ENCODE peak calls at places on chromosomes 1 and 21, in seven cellular contexts. L is esophagus squamous epithelium, W is IMR-90, K is A549, A is transverse colon, Z is prostate gland, D is breast epithelium. S is an unnamed sample.

GRCh38 chr1:153386500-153386901 is 4.4 kb downstream of the S100A8 start:
- DNase-seq in D (no peak), A (peak; percentile 30), Z (no peak), L (no peak), K (no peak), W (no peak), S (no peak)

GRCh38 chr1:25617626-25618432 is 1.2 kb downstream of the MAN1C1 start:
- DNase-seq in L (no peak), K (no peak), W (no peak), A (no peak), D (no peak), Z (no peak), S (no peak)

GRCh38 chr1:162616848-162617247 is 15.4 kb upstream of the DDR2 start:
- DNase-seq in D (no peak), A (no peak), Z (no peak), K (peak; percentile 2), W (no peak), L (no peak), S (no peak)

GRCh38 chr1:172779501-172779900 is 120.6 kb downstream of the FASLG start:
- DNase-seq in D (no peak), K (no peak), L (no peak), Z (no peak), W (peak; percentile 42), A (no peak), S (no peak)

GRCh38 chr1:22074803-22075202 is 22.3 kb downstream of the CDC42 start:
- DNase-seq in A (no peak), Z (no peak), L (no peak), D (no peak), W (no peak), K (no peak), S (no peak)

GRCh38 chr1:235004840-235005391 is 123.7 kb downstream of the TOMM20 start:
- DNase-seq in A (no peak), D (no peak), K (no peak), W (no peak), Z (no peak), L (no peak), S (no peak)

GRCh38 chr1:181112071-181112929 is 23.8 kb downstream of the IER5 start:
- DNase-seq in Z (peak; percentile 85), K (peak; percentile 99), W (peak; percentile 100), D (peak; percentile 76), A (peak; percentile 77), L (no peak), S (peak; percentile 96)

GRCh38 chr1:23019851-23020625 is 770 bp downstream of the KDM1A start:
- DNase-seq in L (no peak), W (peak; percentile 40), D (no peak), Z (peak; percentile 15), A (peak; percentile 20), K (peak; percentile 41), S (peak; percentile 23)

GRCh38 chr1:36739703-36740289 is 257.1 kb upstream of the CSF3R start:
- DNase-seq in L (no peak), K (no peak), W (no peak), Z (no peak), A (no peak), D (no peak), S (no peak)

GRCh38 chr21:37358392-37358791 is 8.2 kb upstream of the DYRK1A start:
- DNase-seq in L (no peak), W (no peak), A (no peak), Z (no peak), K (no peak), D (no peak), S (no peak)

GRCh38 chr1:70196333-70196732 is 9.0 kb downstream of the LRRC40 start:
- DNase-seq in A (no peak), L (no peak), Z (no peak), W (no peak), D (no peak), K (peak; percentile 3), S (no peak)

GRCh38 chr1:151547119-151547899 is 7.2 kb downstream of the TUFT1 start:
- DNase-seq in D (peak; percentile 69), K (peak; percentile 95), Z (peak; percentile 84), W (peak; percentile 93), L (no peak), A (peak; percentile 81), S (peak; percentile 67)

GRCh38 chr1:59827055-59827643 is 12.4 kb downstream of the HOOK1 start:
- DNase-seq in W (no peak), L (no peak), K (no peak), A (no peak), D (no peak), Z (no peak), S (no peak)

GRCh38 chr1:50425376-50426107 is 2.3 kb upstream of the DMRTA2 start:
- DNase-seq in Z (no peak), L (no peak), A (no peak), K (peak; percentile 35), W (no peak), D (no peak), S (no peak)

GRCh38 chr1:113415256-113416189 is 25.2 kb downstream of the MAGI3 start:
- DNase-seq in D (no peak), W (no peak), A (no peak), L (no peak), Z (no peak), K (no peak), S (no peak)

GRCh38 chr1:113405573-113405972 is 15.3 kb downstream of the MAGI3 start:
- DNase-seq in K (no peak), W (no peak), A (no peak), L (no peak), D (no peak), Z (no peak), S (no peak)

GRCh38 chr1:95903060-95903459 is 669.0 kb downstream of the RWDD3 start:
- DNase-seq in Z (no peak), W (no peak), D (no peak), K (no peak), L (no peak), A (no peak), S (no peak)

GRCh38 chr1:209367031-209367813 is 216.3 kb upstream of the CAMK1G start:
- DNase-seq in Z (no peak), L (no peak), W (peak; percentile 73), K (no peak), D (no peak), A (no peak), S (no peak)

GRCh38 chr1:209370616-209371015 is 212.9 kb upstream of the CAMK1G start:
- DNase-seq in D (no peak), A (no peak), W (no peak), K (no peak), L (no peak), Z (peak; percentile 60), S (no peak)

GRCh38 chr1:209363112-209363511 is 220.4 kb upstream of the CAMK1G start:
- DNase-seq in A (no peak), D (no peak), L (no peak), Z (peak; percentile 67), K (no peak), W (no peak), S (no peak)

GRCh38 chr1:209368864-209369598 is 214.5 kb upstream of the CAMK1G start:
- DNase-seq in A (no peak), Z (peak; percentile 74), K (peak; percentile 13), L (no peak), D (no peak), W (peak; percentile 96), S (peak; percentile 74)

GRCh38 chr1:209364716-209365115 is 218.8 kb upstream of the CAMK1G start:
- DNase-seq in D (no peak), L (no peak), K (no peak), A (no peak), Z (peak; percentile 72), W (no peak), S (no peak)
- H3K4me1 ChIP-seq in D (peaks cover 4% of the 10 kb centered on the region), L (peaks cover 91% of the 10 kb centered on the region), K (peaks cover 14% of the 10 kb centered on the region), A (no peaks in the 10 kb centered on the region), Z (no peaks in the 10 kb centered on the region), W (peaks cover 10% of the 10 kb centered on the region), S (peaks cover 6% of the 10 kb centered on the region)

DNA sequence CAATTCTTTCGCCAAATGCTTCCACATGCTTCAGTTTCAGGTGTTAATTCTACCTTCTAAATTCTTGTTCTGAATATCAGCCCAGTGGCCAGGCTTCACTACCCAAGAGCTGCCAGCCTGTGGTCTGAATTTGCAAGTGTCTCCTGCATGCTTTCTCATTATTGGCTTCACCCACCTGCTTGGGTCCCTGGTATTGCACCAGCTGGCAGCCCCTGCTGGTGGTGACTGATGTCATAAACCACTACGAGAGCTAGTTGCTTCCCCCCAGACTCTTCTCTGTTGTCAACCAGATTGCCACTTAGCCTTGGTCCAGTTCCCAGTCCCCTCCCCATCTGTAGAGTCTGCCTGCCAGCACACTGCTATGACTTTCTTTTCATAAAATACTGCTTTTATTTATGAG is 197.7 kb upstream of the DUSP10 start:
- DNase-seq in L (no peak), A (peak; percentile 15), D (no peak), W (no peak), K (no peak), Z (no peak), S (no peak)
- TF ChIP-seq CTCF in L (no peak), A (no peak), D (no peak), W (no peak), K (no peak), Z (no peak), S (no peak)

DNA sequence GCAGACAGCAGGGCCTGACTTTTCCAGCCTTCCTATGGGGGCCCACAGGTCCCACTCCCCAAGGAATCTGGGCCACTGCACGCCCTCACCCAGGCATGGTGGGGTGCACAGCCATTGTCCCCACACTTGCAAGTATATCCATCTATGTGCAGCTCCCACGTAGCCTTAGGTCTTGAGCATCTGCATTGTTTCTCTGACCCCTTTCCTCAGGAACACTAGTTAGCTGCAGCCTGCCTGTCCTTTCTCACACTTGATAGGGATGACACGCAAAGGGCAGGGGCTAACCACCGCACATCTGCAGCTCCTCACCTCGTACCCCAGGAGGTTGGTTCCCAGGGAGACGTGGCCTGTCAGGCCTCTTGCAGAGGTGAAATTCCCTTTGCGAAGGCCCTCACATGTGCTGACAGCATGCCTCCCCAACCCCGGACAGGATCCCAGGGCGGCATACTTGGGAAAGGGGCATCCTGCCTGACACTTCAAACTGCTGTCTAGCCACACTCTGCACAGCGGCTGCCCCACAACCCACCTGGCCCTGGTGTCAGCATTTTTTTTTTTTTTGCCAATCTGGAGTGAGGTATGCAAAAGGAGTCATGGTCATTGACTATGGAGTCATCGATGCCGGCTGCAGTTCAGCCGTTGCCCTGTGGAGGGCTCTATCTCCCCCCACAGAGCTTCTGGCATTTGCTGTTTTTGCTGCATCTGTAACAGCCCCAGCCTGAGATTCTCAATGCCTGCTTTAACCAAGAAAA is 5.0 kb downstream of the JMJD4 start:
- DNase-seq in A (peak; percentile 46), Z (no peak), D (no peak), W (peak; percentile 64), K (peak; percentile 55), L (no peak), S (peak; percentile 62)
- TF ChIP-seq POLR2A in A (no peak), Z (no peak), D (no peak), W (no peak), K (no peak), L (no peak), S (no peak)

GRCh38 chr1:155012052-155012546 is 9.5 kb downstream of the ZBTB7B start:
- DNase-seq in Z (peak; percentile 73), A (peak; percentile 85), L (no peak), D (peak; percentile 75), K (peak; percentile 86), W (no peak), S (peak; percentile 78)

GRCh38 chr1:155012760-155013602 is 10.4 kb downstream of the ZBTB7B start:
- DNase-seq in K (no peak), Z (no peak), W (no peak), D (no peak), A (no peak), L (no peak), S (no peak)

GRCh38 chr1:155011004-155011416 is 8.4 kb downstream of the ZBTB7B start:
- DNase-seq in A (no peak), K (no peak), W (no peak), L (no peak), Z (no peak), D (no peak), S (no peak)

GRCh38 chr1:155010211-155010918 is 7.8 kb downstream of the ZBTB7B start:
- DNase-seq in W (no peak), K (no peak), L (no peak), Z (no peak), A (no peak), D (no peak), S (no peak)

GRCh38 chr1:155011437-155011907 is 8.9 kb downstream of the ZBTB7B start:
- DNase-seq in Z (peak; percentile 39), L (no peak), D (no peak), A (no peak), K (no peak), W (no peak), S (no peak)
- H3K4me1 ChIP-seq in Z (peaks cover 41% of the 10 kb centered on the region), L (peaks cover 100% of the 10 kb centered on the region), D (peaks cover 32% of the 10 kb centered on the region), A (peaks cover 86% of the 10 kb centered on the region), K (peaks cover 93% of the 10 kb centered on the region), W (peaks cover 3% of the 10 kb centered on the region), S (no peaks in the 10 kb centered on the region)